ENCODE peak calls at places on chromosome 10, in ten cellular contexts. One of them, this sample, is unnamed.

GRCh38 chr10:77970869-77971803 is 44.6 kb upstream of the DLG5 start:
- DNase-seq in IMR-90: peak; percentile 98
- DNase-seq in esophagus squamous epithelium: no peak
- DNase-seq in breast epithelium: peak; percentile 65
- DNase-seq in heart left ventricle: no peak
- DNase-seq in A549: peak; percentile 24
- DNase-seq in uterus: peak; percentile 93
- DNase-seq in stomach: peak; percentile 74
- DNase-seq in body of pancreas: peak; percentile 31
- DNase-seq in right lobe of liver: peak; percentile 42
- DNase-seq in this sample: peak; percentile 65

GRCh38 chr10:69644658-69645295 is 14.7 kb downstream of the FAM241B start:
- DNase-seq in IMR-90: peak; percentile 41
- DNase-seq in esophagus squamous epithelium: no peak
- DNase-seq in breast epithelium: no peak
- DNase-seq in heart left ventricle: no peak
- DNase-seq in A549: peak; percentile 90
- DNase-seq in uterus: no peak
- DNase-seq in stomach: peak; percentile 61
- DNase-seq in body of pancreas: peak; percentile 75
- DNase-seq in right lobe of liver: peak; percentile 59
- DNase-seq in this sample: peak; percentile 62

GRCh38 chr10:17409170-17409733 is 45.1 kb downstream of the ST8SIA6 start:
- DNase-seq in IMR-90: peak; percentile 5
- DNase-seq in esophagus squamous epithelium: no peak
- DNase-seq in breast epithelium: no peak
- DNase-seq in heart left ventricle: no peak
- DNase-seq in A549: no peak
- DNase-seq in uterus: no peak
- DNase-seq in stomach: no peak
- DNase-seq in body of pancreas: no peak
- DNase-seq in right lobe of liver: no peak
- DNase-seq in this sample: no peak

GRCh38 chr10:113986316-113986715 is 57.4 kb upstream of the ADRB1 start:
- DNase-seq in IMR-90: no peak
- DNase-seq in esophagus squamous epithelium: no peak
- DNase-seq in breast epithelium: no peak
- DNase-seq in heart left ventricle: no peak
- DNase-seq in A549: no peak
- DNase-seq in uterus: no peak
- DNase-seq in stomach: no peak
- DNase-seq in body of pancreas: no peak
- DNase-seq in right lobe of liver: no peak
- DNase-seq in this sample: no peak

GRCh38 chr10:97991875-97992274 is 38.5 kb downstream of the CRTAC1 start:
- DNase-seq in IMR-90: peak; percentile 17
- DNase-seq in esophagus squamous epithelium: no peak
- DNase-seq in breast epithelium: no peak
- DNase-seq in heart left ventricle: no peak
- DNase-seq in A549: peak; percentile 13
- DNase-seq in uterus: no peak
- DNase-seq in stomach: no peak
- DNase-seq in body of pancreas: no peak
- DNase-seq in right lobe of liver: no peak
- DNase-seq in this sample: no peak

GRCh38 chr10:32577448-32577847 is 131.5 kb downstream of the CCDC7 start:
- DNase-seq in IMR-90: peak; percentile 9
- DNase-seq in esophagus squamous epithelium: no peak
- DNase-seq in breast epithelium: no peak
- DNase-seq in heart left ventricle: no peak
- DNase-seq in A549: no peak
- DNase-seq in uterus: no peak
- DNase-seq in stomach: no peak
- DNase-seq in body of pancreas: no peak
- DNase-seq in right lobe of liver: no peak
- DNase-seq in this sample: no peak

GRCh38 chr10:90930070-90930837 is 9.4 kb upstream of the ANKRD1 start:
- DNase-seq in IMR-90: peak; percentile 75
- DNase-seq in esophagus squamous epithelium: no peak
- DNase-seq in breast epithelium: no peak
- DNase-seq in heart left ventricle: no peak
- DNase-seq in A549: peak; percentile 52
- DNase-seq in uterus: no peak
- DNase-seq in stomach: no peak
- DNase-seq in body of pancreas: no peak
- DNase-seq in right lobe of liver: no peak
- DNase-seq in this sample: no peak

GRCh38 chr10:110641256-110641655 is 2.9 kb upstream of the RBM20 start:
- DNase-seq in IMR-90: peak; percentile 37
- DNase-seq in esophagus squamous epithelium: no peak
- DNase-seq in breast epithelium: no peak
- DNase-seq in heart left ventricle: peak; percentile 76
- DNase-seq in A549: peak; percentile 75
- DNase-seq in uterus: no peak
- DNase-seq in stomach: no peak
- DNase-seq in body of pancreas: no peak
- DNase-seq in right lobe of liver: no peak
- DNase-seq in this sample: peak; percentile 20

GRCh38 chr10:50578949-50579348 is 44.8 kb downstream of the SGMS1 start:
- DNase-seq in IMR-90: no peak
- DNase-seq in esophagus squamous epithelium: no peak
- DNase-seq in breast epithelium: no peak
- DNase-seq in heart left ventricle: no peak
- DNase-seq in A549: no peak
- DNase-seq in uterus: no peak
- DNase-seq in stomach: no peak
- DNase-seq in body of pancreas: no peak
- DNase-seq in right lobe of liver: no peak
- DNase-seq in this sample: no peak

GRCh38 chr10:50577681-50578350 is 45.9 kb downstream of the SGMS1 start:
- DNase-seq in IMR-90: peak; percentile 75
- DNase-seq in esophagus squamous epithelium: no peak
- DNase-seq in breast epithelium: no peak
- DNase-seq in heart left ventricle: no peak
- DNase-seq in A549: no peak
- DNase-seq in uterus: no peak
- DNase-seq in stomach: peak; percentile 62
- DNase-seq in body of pancreas: peak; percentile 60
- DNase-seq in right lobe of liver: no peak
- DNase-seq in this sample: peak; percentile 26

GRCh38 chr10:50576245-50576815 is 47.4 kb downstream of the SGMS1 start:
- DNase-seq in IMR-90: peak; percentile 49
- DNase-seq in esophagus squamous epithelium: no peak
- DNase-seq in breast epithelium: no peak
- DNase-seq in heart left ventricle: no peak
- DNase-seq in A549: no peak
- DNase-seq in uterus: no peak
- DNase-seq in stomach: no peak
- DNase-seq in body of pancreas: no peak
- DNase-seq in right lobe of liver: no peak
- DNase-seq in this sample: no peak

GRCh38 chr10:50575477-50576244 is 48.1 kb downstream of the SGMS1 start:
- DNase-seq in IMR-90: no peak
- DNase-seq in esophagus squamous epithelium: no peak
- DNase-seq in breast epithelium: no peak
- DNase-seq in heart left ventricle: no peak
- DNase-seq in A549: no peak
- DNase-seq in uterus: no peak
- DNase-seq in stomach: no peak
- DNase-seq in body of pancreas: no peak
- DNase-seq in right lobe of liver: no peak
- DNase-seq in this sample: no peak

GRCh38 chr10:50576995-50577394 is 46.8 kb downstream of the SGMS1 start:
- DNase-seq in IMR-90: no peak
- DNase-seq in esophagus squamous epithelium: no peak
- DNase-seq in breast epithelium: no peak
- DNase-seq in heart left ventricle: no peak
- DNase-seq in A549: no peak
- DNase-seq in uterus: no peak
- DNase-seq in stomach: no peak
- DNase-seq in body of pancreas: no peak
- DNase-seq in right lobe of liver: no peak
- DNase-seq in this sample: no peak
- H3K27ac ChIP-seq in IMR-90: no peak overlapping the region
- H3K27ac ChIP-seq in esophagus squamous epithelium: no peak overlapping the region
- H3K27ac ChIP-seq in breast epithelium: no peak overlapping the region
- H3K27ac ChIP-seq in heart left ventricle: no peak overlapping the region
- H3K27ac ChIP-seq in A549: no peak overlapping the region
- H3K27ac ChIP-seq in uterus: no peak overlapping the region
- H3K27ac ChIP-seq in stomach: peak overlapping the region; percentile 87
- H3K27ac ChIP-seq in body of pancreas: peak overlapping the region; percentile 67
- H3K27ac ChIP-seq in right lobe of liver: no peak overlapping the region
- H3K27ac ChIP-seq in this sample: no peak overlapping the region

GRCh38 chr10:96124230-96125141 is 5.6 kb upstream of the ZNF518A start:
- DNase-seq in IMR-90: peak; percentile 36
- DNase-seq in esophagus squamous epithelium: no peak
- DNase-seq in breast epithelium: no peak
- DNase-seq in heart left ventricle: no peak
- DNase-seq in A549: peak; percentile 66
- DNase-seq in uterus: no peak
- DNase-seq in stomach: peak; percentile 51
- DNase-seq in body of pancreas: peak; percentile 61
- DNase-seq in right lobe of liver: peak; percentile 36
- DNase-seq in this sample: peak; percentile 63

GRCh38 chr10:96125142-96125515 is 5.0 kb upstream of the ZNF518A start:
- DNase-seq in IMR-90: peak; percentile 44
- DNase-seq in esophagus squamous epithelium: no peak
- DNase-seq in breast epithelium: no peak
- DNase-seq in heart left ventricle: no peak
- DNase-seq in A549: no peak
- DNase-seq in uterus: no peak
- DNase-seq in stomach: no peak
- DNase-seq in body of pancreas: no peak
- DNase-seq in right lobe of liver: no peak
- DNase-seq in this sample: no peak

GRCh38 chr10:96129387-96130325 is at the start of gene ZNF518A:
- DNase-seq in IMR-90: peak; percentile 97
- DNase-seq in esophagus squamous epithelium: peak; percentile 76
- DNase-seq in breast epithelium: peak; percentile 88
- DNase-seq in heart left ventricle: peak; percentile 95
- DNase-seq in A549: peak; percentile 87
- DNase-seq in uterus: peak; percentile 91
- DNase-seq in stomach: peak; percentile 94
- DNase-seq in body of pancreas: peak; percentile 94
- DNase-seq in right lobe of liver: peak; percentile 93
- DNase-seq in this sample: peak; percentile 94

GRCh38 chr10:96133135-96133534 is 3.0 kb downstream of the ZNF518A start:
- DNase-seq in IMR-90: peak; percentile 73
- DNase-seq in esophagus squamous epithelium: no peak
- DNase-seq in breast epithelium: no peak
- DNase-seq in heart left ventricle: no peak
- DNase-seq in A549: no peak
- DNase-seq in uterus: no peak
- DNase-seq in stomach: no peak
- DNase-seq in body of pancreas: no peak
- DNase-seq in right lobe of liver: no peak
- DNase-seq in this sample: no peak

DNA sequence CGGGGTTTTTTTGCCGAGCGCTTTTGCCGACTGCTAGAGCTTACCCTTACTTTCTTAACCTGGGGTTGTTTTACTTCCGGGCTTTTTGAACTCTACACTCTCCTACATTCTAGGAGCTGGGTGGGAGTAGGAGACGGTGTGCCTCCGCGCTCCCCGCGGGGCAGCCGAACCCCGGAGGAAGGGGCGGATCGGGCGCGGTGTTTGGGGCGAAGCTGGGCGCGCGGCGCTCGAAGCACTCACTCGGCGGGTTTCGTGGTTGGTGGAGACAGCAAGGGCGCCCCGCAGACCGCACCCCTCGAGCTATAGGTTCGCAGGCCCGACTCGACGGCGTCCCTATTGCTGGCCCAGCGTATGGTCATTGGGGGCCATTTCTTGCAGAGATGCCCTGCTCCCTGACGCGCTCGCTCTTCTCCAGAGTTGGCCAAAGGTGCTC is 245 bp downstream of the ZNF518A start:
- DNase-seq in IMR-90: peak; percentile 72
- DNase-seq in esophagus squamous epithelium: peak; percentile 23
- DNase-seq in breast epithelium: peak; percentile 53
- DNase-seq in heart left ventricle: peak; percentile 86
- DNase-seq in A549: peak; percentile 82
- DNase-seq in uterus: peak; percentile 43
- DNase-seq in stomach: peak; percentile 71
- DNase-seq in body of pancreas: peak; percentile 58
- DNase-seq in right lobe of liver: peak; percentile 78
- DNase-seq in this sample: peak; percentile 80
- TF ChIP-seq POLR2A in IMR-90: no peak
- TF ChIP-seq POLR2A in esophagus squamous epithelium: peak; percentile 35
- TF ChIP-seq POLR2A in breast epithelium: no peak
- TF ChIP-seq POLR2A in heart left ventricle: no peak
- TF ChIP-seq POLR2A in A549: peak; percentile 74
- TF ChIP-seq POLR2A in uterus: no peak
- TF ChIP-seq POLR2A in stomach: no peak
- TF ChIP-seq POLR2A in body of pancreas: peak; percentile 10
- TF ChIP-seq POLR2A in right lobe of liver: peak; percentile 12
- TF ChIP-seq POLR2A in this sample: peak; percentile 45

GRCh38 chr10:47296111-47296894 is 3.7 kb upstream of the GDF10 start:
- DNase-seq in IMR-90: no peak
- DNase-seq in esophagus squamous epithelium: no peak
- DNase-seq in breast epithelium: no peak
- DNase-seq in heart left ventricle: no peak
- DNase-seq in A549: no peak
- DNase-seq in uterus: no peak
- DNase-seq in stomach: peak; percentile 21
- DNase-seq in body of pancreas: peak; percentile 5
- DNase-seq in right lobe of liver: no peak
- DNase-seq in this sample: no peak

GRCh38 chr10:47291682-47292081 is 8.3 kb upstream of the GDF10 start:
- DNase-seq in IMR-90: no peak
- DNase-seq in esophagus squamous epithelium: no peak
- DNase-seq in breast epithelium: no peak
- DNase-seq in heart left ventricle: no peak
- DNase-seq in A549: no peak
- DNase-seq in uterus: no peak
- DNase-seq in stomach: no peak
- DNase-seq in body of pancreas: no peak
- DNase-seq in right lobe of liver: no peak
- DNase-seq in this sample: no peak

GRCh38 chr10:47295411-47295810 is 4.6 kb upstream of the GDF10 start:
- DNase-seq in IMR-90: no peak
- DNase-seq in esophagus squamous epithelium: no peak
- DNase-seq in breast epithelium: no peak
- DNase-seq in heart left ventricle: no peak
- DNase-seq in A549: no peak
- DNase-seq in uterus: no peak
- DNase-seq in stomach: peak; percentile 2
- DNase-seq in body of pancreas: peak; percentile 2
- DNase-seq in right lobe of liver: no peak
- DNase-seq in this sample: no peak

GRCh38 chr10:47294501-47294900 is 5.5 kb upstream of the GDF10 start:
- DNase-seq in IMR-90: no peak
- DNase-seq in esophagus squamous epithelium: no peak
- DNase-seq in breast epithelium: no peak
- DNase-seq in heart left ventricle: no peak
- DNase-seq in A549: no peak
- DNase-seq in uterus: no peak
- DNase-seq in stomach: peak; percentile 15
- DNase-seq in body of pancreas: peak; percentile 4
- DNase-seq in right lobe of liver: no peak
- DNase-seq in this sample: no peak

DNA sequence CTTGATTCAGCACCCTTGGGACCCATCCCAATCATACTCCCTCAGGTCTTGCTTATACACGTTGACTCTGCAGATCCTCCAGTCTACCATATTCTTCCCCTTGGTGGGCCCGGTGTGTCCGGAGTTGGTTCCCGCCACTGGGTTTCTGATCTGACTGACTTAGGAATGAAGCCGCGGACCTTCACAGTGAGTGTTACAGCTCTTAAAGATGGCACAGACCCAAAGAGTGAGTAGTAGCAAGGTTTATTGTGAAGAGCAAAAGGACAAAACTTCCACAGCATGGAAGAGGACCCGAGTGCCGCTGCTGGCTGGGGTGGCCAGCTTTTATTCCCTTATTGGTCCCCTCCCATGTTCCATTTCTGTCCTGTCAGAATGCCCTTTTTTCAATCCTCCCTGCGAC is 5.9 kb upstream of the GDF10 start:
- DNase-seq in IMR-90: no peak
- DNase-seq in esophagus squamous epithelium: no peak
- DNase-seq in breast epithelium: no peak
- DNase-seq in heart left ventricle: no peak
- DNase-seq in A549: no peak
- DNase-seq in uterus: no peak
- DNase-seq in stomach: peak; percentile 7
- DNase-seq in body of pancreas: peak; percentile 5
- DNase-seq in right lobe of liver: no peak
- DNase-seq in this sample: no peak
- H3K27ac ChIP-seq in IMR-90: no peak overlapping the region
- H3K27ac ChIP-seq in esophagus squamous epithelium: no peak overlapping the region
- H3K27ac ChIP-seq in breast epithelium: no peak overlapping the region
- H3K27ac ChIP-seq in heart left ventricle: no peak overlapping the region
- H3K27ac ChIP-seq in A549: no peak overlapping the region
- H3K27ac ChIP-seq in uterus: no peak overlapping the region
- H3K27ac ChIP-seq in stomach: no peak overlapping the region
- H3K27ac ChIP-seq in body of pancreas: no peak overlapping the region
- H3K27ac ChIP-seq in right lobe of liver: no peak overlapping the region
- H3K27ac ChIP-seq in this sample: no peak overlapping the region

DNA sequence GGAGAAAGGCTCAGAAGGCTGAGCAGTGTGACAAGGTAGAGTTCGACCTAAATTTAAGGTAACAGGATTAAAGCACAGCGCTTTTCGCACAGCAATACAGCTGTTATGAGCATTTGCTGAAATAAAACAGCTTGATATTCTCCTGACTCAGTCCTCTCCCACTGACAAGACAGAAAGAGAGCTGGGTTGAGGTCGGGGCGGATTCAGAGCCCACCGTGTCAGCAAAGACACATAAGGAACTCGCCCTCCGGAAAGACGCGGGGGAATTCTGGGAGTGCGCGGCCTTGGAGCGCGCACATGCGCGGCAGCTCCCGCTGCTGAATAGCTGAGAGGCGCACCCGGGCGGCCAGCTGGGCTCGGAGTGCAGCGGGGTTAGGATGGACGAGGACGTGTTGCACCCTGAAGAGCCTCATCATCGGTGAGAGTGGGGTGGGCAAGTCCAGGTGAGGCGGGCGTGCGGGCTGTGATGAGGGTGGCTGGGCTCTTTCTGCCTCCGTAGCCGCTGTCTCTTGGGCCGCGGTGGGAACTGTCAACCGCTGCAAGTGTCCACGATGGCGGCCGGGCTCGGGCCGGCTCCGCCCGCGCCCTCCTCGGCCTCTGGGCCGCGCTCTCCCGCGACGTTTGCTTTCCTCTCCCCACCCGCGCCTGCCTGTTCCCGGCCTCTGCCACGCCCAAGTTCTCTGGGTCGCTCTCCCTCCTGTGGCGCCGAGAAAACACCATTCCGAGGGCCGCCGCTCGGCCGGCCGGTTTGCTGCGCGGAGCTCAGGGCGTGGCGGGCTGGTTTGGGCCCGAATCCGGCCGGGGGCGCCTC is 120.6 kb downstream of the LYZL1 start:
- DNase-seq in IMR-90: peak; percentile 61
- DNase-seq in esophagus squamous epithelium: no peak
- DNase-seq in breast epithelium: peak; percentile 74
- DNase-seq in heart left ventricle: peak; percentile 89
- DNase-seq in A549: peak; percentile 80
- DNase-seq in uterus: peak; percentile 68
- DNase-seq in stomach: peak; percentile 79
- DNase-seq in body of pancreas: peak; percentile 78
- DNase-seq in right lobe of liver: peak; percentile 81
- DNase-seq in this sample: peak; percentile 80
- TF ChIP-seq POLR2A in IMR-90: peak; percentile 76
- TF ChIP-seq POLR2A in esophagus squamous epithelium: peak; percentile 67
- TF ChIP-seq POLR2A in breast epithelium: peak; percentile 41
- TF ChIP-seq POLR2A in heart left ventricle: peak; percentile 46
- TF ChIP-seq POLR2A in A549: peak; percentile 91
- TF ChIP-seq POLR2A in uterus: peak; percentile 61
- TF ChIP-seq POLR2A in stomach: no peak
- TF ChIP-seq POLR2A in body of pancreas: peak; percentile 77
- TF ChIP-seq POLR2A in right lobe of liver: peak; percentile 77
- TF ChIP-seq POLR2A in this sample: peak; percentile 89

This sample was measured in transverse colon.